ENCODE peak calls at places on chromosomes 3 and 15, in six cellular contexts. I, K, Y, H, F and M are unnamed samples.

GRCh38 chr15:23467110-23467600 is 20.1 kb upstream of the GOLGA6L2 start:
- DNase-seq in Y (peak; percentile 11), K (no peak), F (peak; percentile 58), I (no peak), H (no peak), M (peak; percentile 34)

GRCh38 chr3:58293516-58293915 is 12.5 kb upstream of the RPP14 start:
- DNase-seq in Y (no peak), K (no peak), F (no peak), H (no peak), I (no peak), M (no peak)

GRCh38 chr15:29638781-29639180 is 183.5 kb downstream of the TJP1 start:
- DNase-seq in Y (peak; percentile 14), K (no peak), H (no peak), F (no peak), I (no peak), M (peak; percentile 8)

GRCh38 chr3:55455915-55456314 is 31.2 kb downstream of the WNT5A start:
- DNase-seq in F (no peak), H (no peak), K (no peak), Y (no peak), I (no peak), M (no peak)

GRCh38 chr15:85671156-85671555 is 123.6 kb downstream of the KLHL25 start:
- DNase-seq in I (no peak), H (no peak), F (no peak), K (no peak), Y (no peak), M (no peak)

GRCh38 chr3:184380210-184380626 is 364 bp downstream of the CHRD start:
- DNase-seq in F (peak; percentile 81), H (peak; percentile 72), K (peak; percentile 65), Y (no peak), I (peak; percentile 90), M (peak; percentile 83)

GRCh38 chr3:15159501-15160136 is 46.4 kb upstream of the CAPN7 start:
- DNase-seq in Y (no peak), K (no peak), I (no peak), H (no peak), F (no peak), M (no peak)

GRCh38 chr15:72058590-72058989 is 59.4 kb downstream of the MYO9A start:
- DNase-seq in F (no peak), Y (no peak), K (no peak), I (no peak), H (no peak), M (no peak)

GRCh38 chr3:108085821-108086350 is 4.9 kb downstream of the CD47 start:
- DNase-seq in H (no peak), F (no peak), Y (peak; percentile 75), I (no peak), K (no peak), M (peak; percentile 13)

DNA sequence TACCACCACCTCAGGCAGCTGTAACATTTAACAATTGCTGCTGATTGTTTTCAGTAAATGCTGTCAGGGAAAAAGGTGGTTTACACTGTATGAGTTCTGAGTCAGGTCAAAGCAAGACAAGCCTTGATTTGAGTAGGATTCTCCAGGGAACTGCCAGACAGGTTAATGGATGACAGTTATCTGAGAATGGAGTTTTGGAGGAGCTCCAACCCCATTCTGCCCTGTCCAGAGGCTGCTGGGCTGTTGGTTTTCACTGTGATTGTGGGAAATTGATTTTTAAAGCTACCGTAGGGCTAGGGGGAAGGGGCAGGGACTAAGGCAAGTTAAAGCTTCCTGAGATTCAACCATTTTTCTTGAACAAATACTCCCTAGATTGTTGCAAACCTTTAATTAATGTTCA is 39.9 kb downstream of the TICRR start:
- DNase-seq in F (no peak), I (no peak), K (no peak), H (no peak), Y (no peak), M (no peak)
- H3K36me3 ChIP-seq in F (peaks cover 90% of the 10 kb centered on the region), I (no peaks in the 10 kb centered on the region), K (no peaks in the 10 kb centered on the region), H (no peaks in the 10 kb centered on the region), Y (peaks cover 6% of the 10 kb centered on the region), M (peaks cover 3% of the 10 kb centered on the region)

GRCh38 chr15:67884514-67885225 is 44.8 kb upstream of the RNU6-1 start:
- DNase-seq in H (peak; percentile 87), Y (peak; percentile 54), I (peak; percentile 93), F (peak; percentile 92), K (peak; percentile 92), M (peak; percentile 88)

GRCh38 chr15:67885848-67886247 is 46.0 kb upstream of the RNU6-1 start:
- DNase-seq in F (no peak), Y (no peak), H (no peak), I (no peak), K (no peak), M (no peak)

GRCh38 chr15:67884009-67884408 is 44.2 kb upstream of the RNU6-1 start:
- DNase-seq in K (no peak), F (no peak), Y (no peak), I (no peak), H (no peak), M (no peak)

GRCh38 chr15:67882487-67883227 is 42.8 kb upstream of the RNU6-1 start:
- DNase-seq in Y (peak; percentile 8), H (no peak), K (no peak), I (no peak), F (no peak), M (peak; percentile 57)

DNA sequence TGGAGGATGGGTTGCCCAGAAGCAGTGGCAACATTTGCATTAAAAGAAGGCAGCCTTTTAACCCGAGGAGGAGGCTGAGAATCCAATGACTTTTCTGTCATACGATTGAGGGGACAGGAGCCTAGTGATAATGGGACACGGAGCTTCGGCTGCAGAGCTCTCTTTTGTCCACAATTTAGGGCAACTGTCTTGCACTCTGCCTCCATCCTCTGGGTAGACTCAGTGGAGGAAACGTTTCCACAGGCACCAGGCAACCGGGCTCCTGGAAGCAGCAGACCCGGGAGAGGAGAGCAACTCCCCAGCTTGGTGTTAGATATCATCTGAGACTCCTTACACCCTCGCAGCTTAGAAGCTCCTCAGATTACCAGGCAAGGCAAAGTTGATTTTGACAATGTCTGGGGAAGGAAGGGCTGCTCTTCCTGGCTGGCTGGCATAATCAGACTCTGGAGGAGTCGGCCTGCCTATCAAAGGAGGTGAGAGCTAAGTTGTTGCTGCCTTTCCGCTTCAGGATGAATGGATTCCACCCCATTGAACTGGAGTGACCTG is 43.5 kb upstream of the RNU6-1 start:
- DNase-seq in K (no peak), I (no peak), F (no peak), H (no peak), Y (no peak), M (peak; percentile 18)
- H3K27ac ChIP-seq in K (peak overlapping the region; percentile 87), I (peak overlapping the region; percentile 87), F (no peak overlapping the region), H (peak overlapping the region; percentile 90), Y (no peak overlapping the region), M (peak overlapping the region; percentile 15)

GRCh38 chr3:31230425-31230824 is 302.3 kb upstream of the STT3B start:
- DNase-seq in Y (no peak), H (no peak), I (no peak), K (no peak), F (no peak), M (no peak)

GRCh38 chr3:31225923-31226322 is 306.8 kb upstream of the STT3B start:
- DNase-seq in H (no peak), F (no peak), K (no peak), I (no peak), Y (no peak), M (no peak)

GRCh38 chr3:31224936-31225335 is 307.8 kb upstream of the STT3B start:
- DNase-seq in I (no peak), Y (no peak), H (no peak), K (no peak), F (no peak), M (no peak)

GRCh38 chr3:31226331-31226730 is 306.4 kb upstream of the STT3B start:
- DNase-seq in F (no peak), Y (no peak), I (no peak), H (no peak), K (peak; percentile 17), M (no peak)

GRCh38 chr3:31227152-31227581 is 305.6 kb upstream of the STT3B start:
- DNase-seq in K (no peak), F (no peak), H (no peak), I (no peak), Y (no peak), M (no peak)
- TF ChIP-seq CTCF in K (no peak), F (no peak), H (no peak), I (no peak), Y (no peak), M (no peak)

GRCh38 chr3:129559565-129560079 is 16.6 kb downstream of the H1-8 start:
- DNase-seq in F (no peak), H (no peak), Y (no peak), I (no peak), K (no peak), M (no peak)
- H3K36me3 ChIP-seq in F (no peaks in the 10 kb centered on the region), H (peaks cover 68% of the 10 kb centered on the region), Y (peaks cover 42% of the 10 kb centered on the region), I (no peaks in the 10 kb centered on the region), K (no peaks in the 10 kb centered on the region), M (no peaks in the 10 kb centered on the region)